ENCODE peak calls at places on chromosomes 16 and 17, in eight cellular contexts. L is cardiac fibroblast, I is fibroblast of villous mesenchyme, E is tibial nerve, Z is heart right ventricle, S is cardiac muscle cell, K is GM12865, F is A549. B is an unnamed sample.
A peak's percentile ranks its signal among the peaks of the same experiment; 100 is the strongest.

GRCh38 chr16:87468550-87468949 is 24.3 kb downstream of the ZCCHC14 start:
- DNase-seq in L (no peak), I (no peak), E (no peak), Z (no peak), S (no peak), K (no peak), F (no peak), B (no peak)

GRCh38 chr16:66266436-66267286 is 99.8 kb upstream of the CDH5 start:
- DNase-seq in L (peak; percentile 80), I (peak; percentile 91), E (peak; percentile 71), Z (peak; percentile 67), S (no peak), K (no peak), F (no peak), B (no peak)

GRCh38 chr17:64024781-64025731 is 4.6 kb upstream of the ICAM2 start:
- DNase-seq in L (peak; percentile 39), I (no peak), E (no peak), Z (no peak), S (peak; percentile 3), K (no peak), F (no peak), B (no peak)

GRCh38 chr17:65926599-65926998 is 265.3 kb downstream of the CEP112 start:
- DNase-seq in L (no peak), I (no peak), E (no peak), Z (no peak), S (no peak), K (no peak), F (no peak), B (no peak)

GRCh38 chr16:7524419-7524818 is 191.8 kb downstream of the RBFOX1 start:
- DNase-seq in L (no peak), I (no peak), E (no peak), Z (no peak), S (peak; percentile 38), K (no peak), F (no peak), B (no peak)

GRCh38 chr17:41490620-41491019 is 910 bp upstream of the KRT36 start:
- DNase-seq in L (no peak), I (no peak), E (no peak), Z (no peak), S (no peak), K (no peak), F (no peak), B (no peak)

GRCh38 chr17:67072885-67073284 is 28.5 kb downstream of the CACNG1 start:
- DNase-seq in L (no peak), I (no peak), E (no peak), Z (no peak), S (no peak), K (no peak), F (no peak), B (no peak)

GRCh38 chr16:89993377-89993776 is 25.9 kb downstream of the DBNDD1 start:
- DNase-seq in L (no peak), I (no peak), E (no peak), Z (no peak), S (no peak), K (no peak), F (no peak), B (no peak)

GRCh38 chr16:14015461-14015860 is 55.7 kb upstream of the MRTFB start:
- DNase-seq in L (no peak), I (no peak), E (no peak), Z (no peak), S (no peak), K (no peak), F (no peak), B (no peak)

GRCh38 chr16:74726736-74727135 is 26.1 kb upstream of the MLKL start:
- DNase-seq in L (peak; percentile 37), I (no peak), E (no peak), Z (no peak), S (no peak), K (peak; percentile 63), F (no peak), B (no peak)

GRCh38 chr16:67415872-67416793 is at the start of gene ZDHHC1:
- DNase-seq in L (peak; percentile 64), I (peak; percentile 62), E (no peak), Z (peak; percentile 83), S (peak; percentile 82), K (peak; percentile 49), F (peak; percentile 89), B (no peak)

GRCh38 chr17:2904135-2904534 is 107.9 kb downstream of the RAP1GAP2 start:
- DNase-seq in L (peak; percentile 12), I (no peak), E (no peak), Z (peak; percentile 70), S (no peak), K (no peak), F (no peak), B (no peak)

GRCh38 chr16:11658896-11659708 is 9.2 kb upstream of the SNN start:
- DNase-seq in L (no peak), I (no peak), E (no peak), Z (peak; percentile 36), S (no peak), K (no peak), F (no peak), B (no peak)

GRCh38 chr17:34099859-34100258 is 155.2 kb upstream of the CCL2 start:
- DNase-seq in L (no peak), I (no peak), E (no peak), Z (no peak), S (no peak), K (no peak), F (no peak), B (no peak)

GRCh38 chr17:43126911-43127290 is 1.7 kb upstream of the BRCA1 start:
- DNase-seq in L (no peak), I (no peak), E (no peak), Z (no peak), S (no peak), K (no peak), F (no peak), B (no peak)

GRCh38 chr17:63250830-63251229 is 195.3 kb downstream of the CYB561 start:
- DNase-seq in L (peak; percentile 35), I (no peak), E (no peak), Z (no peak), S (no peak), K (no peak), F (no peak), B (no peak)

DNA sequence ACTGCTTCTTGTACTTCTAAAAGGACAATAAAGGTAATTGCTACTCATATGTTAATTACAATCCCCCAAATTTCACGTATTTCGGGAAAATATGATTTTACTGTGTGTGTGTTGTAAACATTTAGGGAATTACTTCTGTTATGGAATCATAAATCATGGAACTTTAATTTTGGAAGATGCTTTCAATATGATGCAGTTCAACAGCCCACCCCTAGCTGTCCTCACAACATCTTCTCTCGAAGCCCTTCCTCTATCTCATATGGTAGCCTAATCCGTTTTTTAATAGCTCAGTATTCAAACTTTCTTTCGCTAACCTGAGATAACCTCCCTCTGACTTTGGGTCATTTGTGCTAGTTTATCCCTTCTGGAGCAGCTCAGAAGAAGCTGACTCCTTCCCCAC is 78.4 kb downstream of the ANKFN1 start:
- DNase-seq in L (no peak), I (no peak), E (no peak), Z (no peak), S (no peak), K (no peak), F (no peak), B (no peak)
- TF ChIP-seq CTCF in L (no peak), I (no peak), E (no peak), Z (no peak), S (no peak), K (no peak), F (no peak), B (no peak)

DNA sequence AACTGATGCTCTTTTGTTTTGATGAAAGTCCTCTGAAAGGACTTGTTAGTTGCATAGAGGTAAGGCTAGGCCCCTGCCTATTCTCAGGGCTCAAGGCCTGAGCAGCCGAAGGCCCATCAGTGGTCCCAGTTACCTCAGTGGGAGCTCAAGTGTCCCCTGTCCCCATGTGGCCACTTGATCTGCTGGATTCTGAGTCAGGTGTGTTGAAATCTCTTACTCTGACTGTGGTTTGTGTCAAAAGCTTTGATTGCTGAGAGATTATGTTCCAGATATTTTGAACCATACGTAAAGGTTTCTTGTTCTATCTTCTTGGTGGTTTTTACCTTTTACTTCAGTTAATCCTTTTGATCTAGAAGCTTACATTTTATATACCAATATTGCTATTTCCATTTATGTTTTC is 191.7 kb downstream of the LGALS9B start:
- DNase-seq in L (no peak), I (no peak), E (no peak), Z (no peak), S (no peak), K (no peak), F (no peak), B (no peak)
- H3K4me3 ChIP-seq in L (no peak overlapping the region), I (no peak overlapping the region), E (no peak overlapping the region), Z (no peak overlapping the region), S (no peak overlapping the region), K (no peak overlapping the region), F (no peak overlapping the region), B (no peak overlapping the region)

GRCh38 chr16:745739-746138 is 4.9 kb upstream of the CIAO3 start:
- DNase-seq in L (no peak), I (no peak), E (no peak), Z (no peak), S (peak; percentile 65), K (no peak), F (peak; percentile 63), B (no peak)
- TF ChIP-seq CTCF in L (peak; percentile 20), I (peak; percentile 11), E (no peak), Z (no peak), S (peak; percentile 15), K (peak; percentile 50), F (peak; percentile 60), B (peak; percentile 67)

DNA sequence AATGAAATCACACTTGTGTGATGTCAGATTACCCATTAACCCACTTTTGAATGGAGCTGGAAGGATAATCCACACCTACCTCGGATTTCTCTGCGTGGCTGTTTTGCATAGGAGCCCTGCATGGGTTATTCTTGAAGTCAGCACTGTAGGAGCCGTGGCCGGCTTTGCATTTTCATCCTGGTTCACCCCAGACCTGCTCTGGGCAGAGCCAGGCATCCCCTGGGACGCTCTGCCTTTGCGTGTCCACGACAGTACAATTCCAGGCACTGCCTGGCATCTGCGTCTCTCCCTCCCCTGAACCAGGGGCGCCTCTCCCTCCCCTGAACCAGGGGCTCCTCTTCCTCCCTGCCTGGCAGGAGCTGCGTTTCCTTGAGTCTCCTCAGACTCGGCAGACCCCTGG is 29.7 kb upstream of the ZNF750 start:
- DNase-seq in L (no peak), I (no peak), E (no peak), Z (no peak), S (no peak), K (no peak), F (no peak), B (no peak)
- H3K4me3 ChIP-seq in L (no peak overlapping the region), I (no peak overlapping the region), E (no peak overlapping the region), Z (no peak overlapping the region), S (no peak overlapping the region), K (no peak overlapping the region), F (no peak overlapping the region), B (no peak overlapping the region)

GRCh38 chr17:19305261-19305660 is 57.3 kb downstream of the B9D1 start:
- DNase-seq in L (no peak), I (no peak), E (no peak), Z (no peak), S (no peak), K (no peak), F (no peak), B (no peak)
- TF ChIP-seq CTCF in L (no peak), I (no peak), E (no peak), Z (no peak), S (no peak), K (no peak), F (no peak), B (no peak)

DNA sequence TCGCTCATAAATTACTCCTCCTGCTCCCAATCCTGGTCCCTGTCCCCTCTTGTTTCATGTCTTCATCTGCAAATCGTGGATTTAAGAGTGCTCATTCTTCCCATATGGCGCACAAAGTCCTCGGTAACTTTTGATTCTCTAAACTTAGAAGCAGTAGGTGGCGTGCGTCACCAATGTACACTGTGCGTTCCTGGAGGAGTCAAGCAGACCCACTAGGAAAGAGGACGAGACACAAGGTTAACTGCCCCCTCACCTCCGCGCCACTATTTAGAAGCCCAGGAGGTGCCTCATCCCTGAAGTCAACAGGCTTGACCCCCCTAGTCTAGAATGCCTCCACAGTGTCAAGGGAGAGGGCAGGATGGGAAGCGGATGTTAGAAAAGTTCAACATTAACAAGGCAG is 2.9 kb downstream of the SLC13A5 start:
- DNase-seq in L (no peak), I (no peak), E (no peak), Z (no peak), S (no peak), K (no peak), F (no peak), B (no peak)
- H3K4me3 ChIP-seq in L (no peak overlapping the region), I (no peak overlapping the region), E (no peak overlapping the region), Z (no peak overlapping the region), S (no peak overlapping the region), K (no peak overlapping the region), F (no peak overlapping the region), B (no peak overlapping the region)

B was measured in epithelial cell of proximal tubule.